ENCODE peak calls at places on chromosomes 13 and 19, in eight cellular contexts. G is IMR-90, K is body of pancreas, B is tibial nerve, N is breast epithelium, Z is A549, S is testis, I is esophagus squamous epithelium. O is an unnamed sample. For H3K4me1, the result is how much of the 10 kb centered on the place peaks cover.

GRCh38 chr19:49749055-49749716 is 13.9 kb downstream of the TSKS start:
- DNase-seq in G (peak), K (no peak), B (no peak), N (no peak), Z (peak), S (peak), I (no peak), O (no peak)

GRCh38 chr13:70623260-70623659 is 515.0 kb upstream of the KLHL1 start:
- DNase-seq in G (peak), K (no peak), B (no peak), N (no peak), Z (no peak), S (no peak), I (no peak), O (no peak)

GRCh38 chr19:10305139-10305806 is 4.3 kb downstream of the ZGLP1 start:
- DNase-seq in G (peak), K (no peak), B (no peak), N (no peak), Z (no peak), S (no peak), I (no peak), O (peak)

GRCh38 chr19:17405250-17406038 is at the start of gene BST2:
- DNase-seq in G (peak), K (peak), B (peak), N (peak), Z (no peak), S (peak), I (no peak), O (peak)

GRCh38 chr19:45009625-45010255 is 8.5 kb downstream of the RELB start:
- DNase-seq in G (no peak), K (no peak), B (no peak), N (no peak), Z (no peak), S (no peak), I (no peak), O (no peak)

GRCh38 chr13:31674056-31674455 is 65.3 kb upstream of the RXFP2 start:
- DNase-seq in G (no peak), K (no peak), B (no peak), N (no peak), Z (no peak), S (no peak), I (no peak), O (no peak)

GRCh38 chr13:24682353-24682752 is 2.1 kb downstream of the ATP12A start:
- DNase-seq in G (no peak), K (no peak), B (no peak), N (no peak), Z (no peak), S (no peak), I (no peak), O (no peak)

GRCh38 chr13:28753208-28753892 is 34.6 kb upstream of the SLC46A3 start:
- DNase-seq in G (peak), K (peak), B (peak), N (peak), Z (peak), S (peak), I (no peak), O (peak)

GRCh38 chr13:110910013-110910890 is 4.6 kb downstream of the ANKRD10 start:
- DNase-seq in G (no peak), K (no peak), B (no peak), N (no peak), Z (no peak), S (no peak), I (no peak), O (no peak)
- H3K4me3 ChIP-seq in G (no peak), K (no peak), B (no peak), N (no peak), Z (no peak), S (no peak), I (no peak), O (no peak)

DNA sequence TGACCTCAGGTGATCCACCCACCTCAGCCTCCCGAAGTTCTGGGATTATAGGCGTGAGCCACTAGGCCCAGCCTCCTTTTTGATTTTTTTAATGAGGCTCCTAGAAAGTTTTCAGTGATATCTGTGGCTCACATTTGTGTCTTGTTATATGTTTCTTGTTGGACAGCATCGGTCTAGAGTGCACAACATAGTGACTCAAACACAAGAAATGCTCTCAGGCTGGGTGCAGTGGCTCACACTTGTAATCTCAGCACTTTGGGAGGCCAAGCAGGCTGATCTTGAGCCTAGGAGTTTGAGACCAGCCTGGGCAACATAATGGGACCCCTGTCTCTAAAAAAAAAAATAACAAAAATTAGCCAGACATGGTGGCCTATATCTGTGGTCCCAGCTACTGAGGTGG is 8.2 kb downstream of the PHF11 start:
- DNase-seq in G (peak), K (no peak), B (no peak), N (no peak), Z (no peak), S (no peak), I (no peak), O (no peak)
- H3K4me1 ChIP-seq in G (under half), K (under half), B (under half), N (under half), Z (under half), S (under half), I (under half), O (under half)

GRCh38 chr19:52048604-52049493 is at the start of gene ZNF432:
- DNase-seq in G (peak), K (peak), B (peak), N (peak), Z (peak), S (peak), I (peak), O (peak)
- TF ChIP-seq POLR2A in G (peak), K (peak), B (peak), N (peak), Z (peak), S (peak), I (no peak), O (no peak)

GRCh38 chr19:38894968-38895367 is 4.5 kb downstream of the SIRT2 start:
- DNase-seq in G (no peak), K (no peak), B (no peak), N (no peak), Z (no peak), S (no peak), I (no peak), O (no peak)

GRCh38 chr19:38893341-38893771 is 6.1 kb downstream of the SIRT2 start:
- DNase-seq in G (no peak), K (no peak), B (no peak), N (no peak), Z (no peak), S (peak), I (no peak), O (no peak)

GRCh38 chr19:38890686-38891085 is 8.7 kb downstream of the SIRT2 start:
- DNase-seq in G (no peak), K (no peak), B (no peak), N (no peak), Z (no peak), S (no peak), I (no peak), O (no peak)

GRCh38 chr19:38891791-38892190 is 7.6 kb downstream of the SIRT2 start:
- DNase-seq in G (no peak), K (no peak), B (no peak), N (peak), Z (no peak), S (peak), I (no peak), O (no peak)

DNA sequence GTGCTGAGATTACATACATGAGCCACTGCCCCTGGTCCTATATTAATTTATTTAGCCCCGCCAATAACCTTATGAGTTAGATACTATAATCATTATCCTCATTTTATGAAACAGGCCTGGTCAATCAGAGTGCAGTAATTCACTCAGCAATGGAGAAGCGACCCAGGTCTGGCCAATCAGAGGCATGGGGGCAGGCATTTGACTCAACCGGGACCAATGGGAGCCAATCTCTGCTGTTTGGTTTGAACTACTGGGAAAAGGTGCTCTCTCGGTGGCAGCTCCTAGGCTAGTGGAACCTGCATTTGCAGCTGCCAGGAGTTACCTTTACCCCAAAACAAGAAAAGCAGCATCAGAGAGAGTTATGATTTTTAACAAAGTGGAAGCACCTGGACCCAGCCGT is 6.6 kb downstream of the SIRT2 start:
- DNase-seq in G (no peak), K (no peak), B (no peak), N (no peak), Z (no peak), S (peak), I (no peak), O (no peak)
- H3K4me3 ChIP-seq in G (no peak), K (no peak), B (no peak), N (no peak), Z (no peak), S (no peak), I (no peak), O (no peak)

GRCh38 chr13:44299544-44299943 is 74.1 kb upstream of the SERP2 start:
- DNase-seq in G (no peak), K (no peak), B (no peak), N (no peak), Z (no peak), S (no peak), I (no peak), O (no peak)
- H3K4me1 ChIP-seq in G (under half), K (under half), B (under half), N (under half), Z (under half), S (under half), I (under half), O (under half)

GRCh38 chr13:48564046-48564445 is 31.2 kb upstream of the RCBTB2 start:
- DNase-seq in G (peak), K (no peak), B (no peak), N (no peak), Z (no peak), S (no peak), I (no peak), O (no peak)

GRCh38 chr13:48570225-48570828 is 37.4 kb upstream of the RCBTB2 start:
- DNase-seq in G (no peak), K (no peak), B (no peak), N (no peak), Z (no peak), S (no peak), I (no peak), O (no peak)

GRCh38 chr13:48563611-48564010 is 30.7 kb upstream of the RCBTB2 start:
- DNase-seq in G (no peak), K (no peak), B (no peak), N (no peak), Z (no peak), S (no peak), I (no peak), O (no peak)

GRCh38 chr13:48571121-48571901 is 38.4 kb upstream of the RCBTB2 start:
- DNase-seq in G (peak), K (no peak), B (peak), N (no peak), Z (no peak), S (peak), I (no peak), O (no peak)

DNA sequence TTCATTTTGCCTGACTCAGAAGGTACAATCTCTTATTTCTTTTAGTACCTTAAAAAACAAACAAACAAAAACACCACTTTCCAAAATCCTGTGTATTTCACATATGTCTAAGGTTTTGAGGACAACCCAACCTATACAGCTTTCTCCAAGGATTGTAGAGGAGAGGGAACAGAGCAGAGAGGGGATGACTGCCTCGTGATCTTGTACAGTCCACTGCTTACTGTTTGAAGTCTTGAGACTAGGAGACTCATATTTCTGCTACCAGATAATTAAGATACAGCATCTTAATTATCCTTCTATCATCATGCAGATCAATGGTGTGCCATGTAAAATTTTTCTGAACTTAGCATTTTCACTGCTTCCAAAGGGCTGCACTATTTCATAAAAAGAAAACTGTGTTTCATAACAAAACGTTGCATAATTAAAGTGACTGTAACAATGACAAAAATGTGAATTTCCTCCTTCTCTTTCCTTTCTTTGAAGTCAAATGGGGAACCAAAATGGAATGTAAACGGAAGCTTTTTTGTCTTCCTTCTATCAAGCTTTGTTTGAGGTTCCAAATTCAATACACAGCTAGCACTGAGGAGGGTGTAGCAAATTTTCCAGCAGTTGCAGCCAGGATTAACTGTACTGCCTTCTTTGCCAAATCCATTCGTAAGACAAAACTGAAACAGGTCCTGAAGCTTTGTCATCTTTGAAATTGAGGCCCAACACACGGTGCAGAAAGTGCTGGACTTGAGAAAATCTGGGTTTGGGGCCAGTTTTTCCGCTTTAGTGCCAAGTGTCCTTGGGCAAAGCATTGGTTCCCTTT is 34.8 kb upstream of the RCBTB2 start:
- DNase-seq in G (no peak), K (no peak), B (no peak), N (no peak), Z (no peak), S (no peak), I (no peak), O (peak)
- TF ChIP-seq POLR2A in G (no peak), K (no peak), B (no peak), N (no peak), Z (no peak), S (no peak), I (no peak), O (no peak)

GRCh38 chr19:48553676-48554384 is 1.9 kb downstream of the SULT2B1 start:
- DNase-seq in G (peak), K (peak), B (no peak), N (no peak), Z (peak), S (peak), I (no peak), O (no peak)
- H3K4me3 ChIP-seq in G (no peak), K (no peak), B (no peak), N (no peak), Z (no peak), S (no peak), I (peak), O (no peak)

O was measured in heart left ventricle.